ENCODE peak calls at places on chromosome 3, in eight cellular contexts. B, I, N, C, R, Y, D and O are unnamed samples.

GRCh38 chr3:94301346-94301745 is 238.5 kb downstream of the NSUN3 start:
- DNase-seq in N (no peak), B (no peak), Y (no peak), R (no peak), D (no peak), I (peak), C (no peak), O (no peak)

GRCh38 chr3:177069514-177070329 is 127.6 kb downstream of the TBL1XR1 start:
- DNase-seq in Y (no peak), C (no peak), D (no peak), N (no peak), R (no peak), B (no peak), I (peak), O (peak)

GRCh38 chr3:42101048-42101447 is 9.9 kb downstream of the TRAK1 start:
- DNase-seq in I (peak), C (peak), Y (no peak), R (no peak), D (no peak), N (peak), B (no peak), O (peak)

GRCh38 chr3:75334299-75334698 is 329.8 kb upstream of the FRG2C start:
- DNase-seq in R (no peak), C (no peak), N (no peak), Y (no peak), B (no peak), I (no peak), D (no peak), O (no peak)

GRCh38 chr3:47581835-47582234 is 3.2 kb upstream of the CSPG5 start:
- DNase-seq in C (no peak), R (no peak), I (no peak), Y (no peak), B (no peak), D (no peak), N (no peak), O (no peak)

GRCh38 chr3:177468331-177468730 is 271.0 kb upstream of the TBL1XR1 start:
- DNase-seq in N (peak), B (no peak), I (peak), D (no peak), R (no peak), C (peak), Y (no peak), O (peak)

GRCh38 chr3:9435320-9435719 is 37.9 kb downstream of the SETD5 start:
- DNase-seq in D (no peak), R (no peak), B (no peak), I (no peak), Y (no peak), N (no peak), C (no peak), O (no peak)

GRCh38 chr3:169542347-169542751 is 121.2 kb downstream of the MECOM start:
- DNase-seq in C (no peak), N (no peak), D (no peak), Y (no peak), R (no peak), I (no peak), B (no peak), O (no peak)

GRCh38 chr3:112321867-112322652 is 10.9 kb upstream of the CD200 start:
- DNase-seq in B (no peak), D (no peak), I (no peak), N (no peak), C (no peak), R (no peak), Y (no peak), O (no peak)
- H3K4me3 ChIP-seq in B (no peak), D (no peak), I (no peak), N (no peak), C (no peak), R (no peak), Y (peak), O (no peak)

GRCh38 chr3:111763968-111764367 is 95.1 kb upstream of the PHLDB2 start:
- DNase-seq in R (no peak), I (peak), D (no peak), B (no peak), N (no peak), Y (no peak), C (no peak), O (no peak)

GRCh38 chr3:111765136-111765535 is 93.9 kb upstream of the PHLDB2 start:
- DNase-seq in I (no peak), C (no peak), N (no peak), B (no peak), D (no peak), Y (no peak), R (no peak), O (no peak)

GRCh38 chr3:111762535-111762934 is 96.5 kb upstream of the PHLDB2 start:
- DNase-seq in R (no peak), N (no peak), C (no peak), B (no peak), Y (peak), D (no peak), I (peak), O (no peak)

GRCh38 chr3:111763101-111763500 is 96.0 kb upstream of the PHLDB2 start:
- DNase-seq in C (no peak), D (no peak), B (no peak), R (no peak), Y (no peak), N (no peak), I (peak), O (no peak)

DNA sequence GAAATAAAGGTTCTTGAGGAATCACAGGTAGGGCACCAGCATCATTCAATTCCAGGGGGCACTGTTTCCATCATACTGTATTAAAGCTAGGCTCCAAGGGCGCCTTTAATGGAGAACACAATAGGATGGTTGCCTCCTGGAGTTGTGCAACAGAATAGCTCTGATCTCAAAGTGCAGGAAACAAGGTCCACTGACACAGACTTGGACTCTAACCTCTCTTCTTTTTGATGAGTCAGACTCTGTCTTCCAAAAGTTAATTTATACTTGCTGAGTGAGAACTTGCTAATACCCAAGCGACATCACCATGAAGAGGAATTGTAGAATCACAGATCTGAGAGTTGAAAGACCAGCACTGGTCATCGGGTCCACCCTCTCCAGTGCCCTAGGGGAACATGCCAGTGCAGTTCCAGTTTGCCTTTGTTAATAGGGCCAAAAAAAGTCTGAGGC is 94.4 kb upstream of the PHLDB2 start:
- DNase-seq in R (no peak), C (no peak), D (no peak), B (no peak), I (peak), N (no peak), Y (peak), O (no peak)
- TF ChIP-seq CTCF in R (peak), C (no peak), D (no peak), B (no peak), I (no peak), N (no peak), Y (peak), O (no peak)

DNA sequence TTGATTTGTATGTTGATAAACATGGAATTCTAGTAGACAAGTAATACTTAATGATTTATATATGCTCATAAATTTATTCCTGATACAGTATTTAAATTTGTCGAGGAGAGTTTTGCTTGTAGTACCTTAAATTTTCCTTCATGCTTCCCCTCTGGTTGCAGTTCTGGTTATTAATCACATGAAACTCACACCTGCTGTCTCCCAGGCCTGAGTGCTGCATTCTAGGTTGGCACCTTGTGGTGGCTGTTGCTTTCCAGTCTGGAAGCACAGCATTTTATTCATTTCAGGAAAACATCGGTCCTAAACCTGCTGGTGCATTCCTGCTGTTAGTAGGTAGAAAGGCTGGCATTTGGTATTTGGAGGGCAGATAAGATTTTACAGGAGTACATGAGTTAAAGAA is 44.9 kb downstream of the ATP1B3 start:
- DNase-seq in Y (no peak), I (no peak), C (no peak), R (no peak), B (no peak), N (no peak), D (no peak), O (no peak)
- H3K4me3 ChIP-seq in Y (no peak), I (no peak), C (no peak), R (no peak), B (no peak), N (no peak), D (no peak), O (no peak)

GRCh38 chr3:127820221-127820870 is 2.0 kb downstream of the MGLL start:
- DNase-seq in Y (no peak), R (no peak), D (no peak), N (no peak), I (peak), C (no peak), B (no peak), O (no peak)
- TF ChIP-seq CTCF in Y (no peak), R (no peak), D (no peak), N (no peak), I (peak), C (no peak), B (no peak), O (peak)